ENCODE peak calls at places on chromosome 6, in ten cellular contexts. G is IMR-90, C is left ventricle myocardium inferior, W is A549, R is heart left ventricle, V is vagina, P is heart right ventricle, F is astrocyte, D is ascending aorta, X is lung. N is an unnamed sample.

GRCh38 chr6:107670792-107671199 is 153.3 kb downstream of the SCML4 start:
- DNase-seq in G (peak; percentile 67), C (peak; percentile 64), W (no peak), R (no peak), V (no peak), P (peak; percentile 84), F (peak; percentile 31), D (no peak), X (peak; percentile 47), N (peak; percentile 50)

GRCh38 chr6:20706293-20707165 is 172.3 kb downstream of the CDKAL1 start:
- DNase-seq in G (peak; percentile 73), C (no peak), W (no peak), R (no peak), V (no peak), P (no peak), F (peak; percentile 82), D (no peak), X (no peak), N (no peak)

GRCh38 chr6:153056308-153056707 is 53.8 kb upstream of the MTRF1L start:
- DNase-seq in G (no peak), C (no peak), W (no peak), R (no peak), V (no peak), P (no peak), F (no peak), D (no peak), X (no peak), N (no peak)

GRCh38 chr6:33018904-33019303 is 9.5 kb upstream of the HLA-DOA start:
- DNase-seq in G (peak; percentile 47), C (peak; percentile 49), W (no peak), R (no peak), V (no peak), P (peak; percentile 82), F (no peak), D (peak; percentile 48), X (peak; percentile 86), N (peak; percentile 41)

GRCh38 chr6:75403563-75403962 is 90.0 kb downstream of the FILIP1 start:
- DNase-seq in G (no peak), C (no peak), W (no peak), R (no peak), V (no peak), P (no peak), F (no peak), D (no peak), X (no peak), N (no peak)

GRCh38 chr6:15714658-15715057 is 51.8 kb upstream of the DTNBP1 start:
- DNase-seq in G (no peak), C (no peak), W (no peak), R (no peak), V (no peak), P (no peak), F (no peak), D (no peak), X (no peak), N (no peak)

GRCh38 chr6:16129623-16130243 is 847 bp downstream of the MYLIP start:
- DNase-seq in G (peak; percentile 5), C (peak; percentile 26), W (peak; percentile 5), R (peak; percentile 73), V (no peak), P (peak; percentile 26), F (no peak), D (no peak), X (no peak), N (peak; percentile 63)

GRCh38 chr6:1624848-1625341 is 15.2 kb downstream of the FOXC1 start:
- DNase-seq in G (peak; percentile 62), C (no peak), W (no peak), R (no peak), V (no peak), P (no peak), F (peak; percentile 36), D (no peak), X (no peak), N (no peak)

GRCh38 chr6:37110455-37111155 is 59.3 kb upstream of the PIM1 start:
- DNase-seq in G (no peak), C (no peak), W (no peak), R (no peak), V (no peak), P (no peak), F (no peak), D (no peak), X (no peak), N (no peak)
- H3K27ac ChIP-seq in G (no peak overlapping the region), C (no peak overlapping the region), W (peak overlapping the region; percentile 6), R (no peak overlapping the region), V (peak overlapping the region; percentile 59), P (no peak overlapping the region), F (no peak overlapping the region), D (no peak overlapping the region), X (no peak overlapping the region), N (no peak overlapping the region)

GRCh38 chr6:148251286-148251685 is 91.4 kb upstream of the SASH1 start:
- DNase-seq in G (peak; percentile 80), C (no peak), W (no peak), R (no peak), V (no peak), P (no peak), F (peak; percentile 59), D (no peak), X (no peak), N (no peak)
- TF ChIP-seq CTCF in G (peak; percentile 62), C (peak; percentile 61), W (no peak), R (peak; percentile 62), V (peak; percentile 44), P (peak; percentile 40), F (peak; percentile 34), D (peak; percentile 44), X (peak; percentile 25), N (no peak)

DNA sequence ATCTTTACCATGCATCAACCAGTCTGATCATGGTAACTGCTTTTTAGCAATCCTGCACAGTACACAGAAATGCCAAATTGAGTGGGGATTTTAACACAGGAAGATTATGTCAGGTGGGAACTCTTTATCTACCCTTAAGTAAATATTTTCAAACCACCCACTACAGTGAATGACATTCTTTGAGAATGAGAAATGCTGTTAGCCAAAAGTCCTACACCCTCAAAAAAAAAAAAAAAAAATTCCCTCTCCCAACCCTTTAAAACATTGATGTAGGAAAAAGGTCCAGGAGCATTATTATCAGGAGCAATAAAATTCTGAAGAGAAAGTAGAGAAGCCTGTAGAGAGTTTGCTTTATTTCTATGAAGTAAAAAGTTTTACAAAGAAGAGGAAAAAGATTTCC is 307.2 kb upstream of the THEMIS start:
- DNase-seq in G (peak; percentile 49), C (no peak), W (no peak), R (no peak), V (no peak), P (no peak), F (peak; percentile 76), D (no peak), X (no peak), N (no peak)
- H3K4me1 ChIP-seq in G (peaks cover 5% of the 10 kb centered on the region), C (peaks cover 29% of the 10 kb centered on the region), W (peaks cover 20% of the 10 kb centered on the region), R (no peaks in the 10 kb centered on the region), V (peaks cover 5% of the 10 kb centered on the region), P (no peaks in the 10 kb centered on the region), F (peaks cover 29% of the 10 kb centered on the region), D (no peaks in the 10 kb centered on the region), X (no peaks in the 10 kb centered on the region), N (no peaks in the 10 kb centered on the region)

GRCh38 chr6:64062960-64063683 is 427.5 kb downstream of the PHF3 start:
- DNase-seq in G (peak; percentile 78), C (no peak), W (no peak), R (no peak), V (no peak), P (no peak), F (peak; percentile 5), D (no peak), X (no peak), N (no peak)
- H3K27ac ChIP-seq in G (no peak overlapping the region), C (no peak overlapping the region), W (no peak overlapping the region), R (no peak overlapping the region), V (no peak overlapping the region), P (no peak overlapping the region), F (no peak overlapping the region), D (no peak overlapping the region), X (no peak overlapping the region), N (no peak overlapping the region)

DNA sequence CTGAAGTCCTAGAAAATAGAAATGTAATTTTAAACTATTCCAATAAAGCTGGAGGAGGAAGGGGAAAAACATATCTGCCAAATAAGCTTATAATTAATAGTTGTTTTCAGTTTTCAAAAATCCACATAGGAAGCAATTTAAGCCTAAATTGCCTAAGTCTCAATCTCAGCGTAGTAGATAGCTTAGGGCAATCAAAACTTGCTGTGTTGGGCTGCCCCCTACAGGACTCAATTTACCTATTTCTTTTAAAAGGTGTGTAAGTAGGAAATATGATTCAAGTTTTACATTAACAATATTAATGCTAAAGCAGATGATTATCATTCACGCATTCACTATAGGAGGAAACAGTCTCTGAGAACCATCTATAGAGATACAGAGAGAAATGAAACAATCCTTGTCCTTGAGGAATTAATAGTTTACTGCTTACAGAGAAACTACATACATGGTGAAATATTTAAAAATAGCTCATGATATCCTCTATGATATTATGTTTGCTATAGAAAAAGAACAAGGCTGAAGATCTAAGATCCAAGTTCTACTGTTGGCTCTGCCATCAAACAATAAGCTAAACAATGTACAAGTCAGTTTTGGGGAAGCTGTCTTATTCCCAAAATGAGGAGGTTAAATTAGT is 102.1 kb downstream of the ATG5 start:
- DNase-seq in G (peak; percentile 79), C (peak; percentile 36), W (peak; percentile 6), R (no peak), V (no peak), P (peak; percentile 66), F (peak; percentile 51), D (no peak), X (peak; percentile 44), N (peak; percentile 49)
- TF ChIP-seq CTCF in G (peak; percentile 80), C (peak; percentile 74), W (peak; percentile 69), R (peak; percentile 74), V (peak; percentile 70), P (peak; percentile 54), F (peak; percentile 73), D (peak; percentile 26), X (peak; percentile 67), N (peak; percentile 38)

GRCh38 chr6:27867051-27867940 is 44.9 kb downstream of the OR2B2 start:
- DNase-seq in G (peak; percentile 78), C (peak; percentile 65), W (no peak), R (peak; percentile 85), V (no peak), P (peak; percentile 53), F (peak; percentile 56), D (no peak), X (peak; percentile 42), N (no peak)
- H3K4me1 ChIP-seq in G (peaks cover 9% of the 10 kb centered on the region), C (peaks cover 47% of the 10 kb centered on the region), W (peaks cover 4% of the 10 kb centered on the region), R (peaks cover 36% of the 10 kb centered on the region), V (peaks cover 47% of the 10 kb centered on the region), P (peaks cover 28% of the 10 kb centered on the region), F (peaks cover 26% of the 10 kb centered on the region), D (peaks cover 14% of the 10 kb centered on the region), X (peaks cover 13% of the 10 kb centered on the region), N (peaks cover 9% of the 10 kb centered on the region)

GRCh38 chr6:47836046-47836445 is 54.2 kb downstream of the OPN5 start:
- DNase-seq in G (no peak), C (no peak), W (no peak), R (no peak), V (no peak), P (no peak), F (peak; percentile 7), D (no peak), X (no peak), N (no peak)
- H3K27ac ChIP-seq in G (no peak overlapping the region), C (no peak overlapping the region), W (no peak overlapping the region), R (no peak overlapping the region), V (no peak overlapping the region), P (no peak overlapping the region), F (no peak overlapping the region), D (no peak overlapping the region), X (no peak overlapping the region), N (no peak overlapping the region)

DNA sequence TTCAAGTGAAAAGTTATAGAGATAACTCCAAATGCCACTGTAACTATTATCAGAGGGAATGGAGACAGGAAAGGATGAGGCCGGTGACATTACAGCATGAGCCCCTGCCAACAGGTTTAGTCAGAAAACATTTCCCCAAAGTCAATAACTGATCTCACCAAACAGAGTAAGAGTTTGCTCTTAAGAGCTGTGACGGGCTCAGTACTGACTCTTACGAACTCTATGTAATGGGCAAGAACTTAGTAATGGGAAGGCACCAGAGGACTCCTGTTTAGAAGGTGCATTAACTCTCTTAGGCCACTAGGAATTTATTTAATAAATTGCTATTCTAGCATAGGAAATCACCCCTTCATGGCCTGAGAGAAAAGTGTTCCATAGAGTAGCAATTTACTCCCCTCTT is 76.8 kb downstream of the SAMD5 start:
- DNase-seq in G (no peak), C (no peak), W (no peak), R (no peak), V (no peak), P (no peak), F (no peak), D (no peak), X (no peak), N (no peak)
- TF ChIP-seq CTCF in G (no peak), C (no peak), W (no peak), R (no peak), V (no peak), P (no peak), F (no peak), D (no peak), X (no peak), N (no peak)